ENCODE peak calls at places on chromosomes 5 and 9, in six cellular contexts. J is IMR-90, O is H9, N is H1, U is trophoblast cell, X is mesenchymal stem cell. D is an unnamed sample.

GRCh38 chr5:92560698-92561361 is 1020.2 kb downstream of the NR2F1-AS1 start:
- DNase-seq in J (peak), O (no peak), N (peak), U (peak), X (peak), D (no peak)

GRCh38 chr9:127175319-127175715 is 52.9 kb upstream of the ANGPTL2 start:
- DNase-seq in J (no peak), O (no peak), N (no peak), U (no peak), X (no peak), D (no peak)

GRCh38 chr5:6338871-6339270 is 39.5 kb downstream of the MED10 start:
- DNase-seq in J (no peak), O (no peak), N (no peak), U (no peak), X (no peak), D (no peak)

GRCh38 chr5:27652505-27652904 is 614.1 kb upstream of the CDH9 start:
- DNase-seq in J (no peak), O (peak), N (peak), U (peak), X (no peak), D (no peak)

GRCh38 chr9:124257070-124257864 is 482 bp upstream of the NEK6 start:
- DNase-seq in J (no peak), O (no peak), N (no peak), U (no peak), X (peak), D (no peak)

GRCh38 chr5:94870496-94871214 is 252.2 kb downstream of the SLF1 start:
- DNase-seq in J (no peak), O (no peak), N (no peak), U (no peak), X (no peak), D (peak)

GRCh38 chr5:158390556-158390955 is 531.6 kb upstream of the CLINT1 start:
- DNase-seq in J (peak), O (no peak), N (no peak), U (no peak), X (peak), D (no peak)

GRCh38 chr9:36306481-36307306 is 48.4 kb upstream of the GNE start:
- DNase-seq in J (peak), O (no peak), N (no peak), U (no peak), X (no peak), D (no peak)

GRCh38 chr5:38695021-38695961 is 138.8 kb upstream of the LIFR start:
- DNase-seq in J (no peak), O (no peak), N (no peak), U (no peak), X (peak), D (peak)

GRCh38 chr5:109944461-109944860 is 254.7 kb downstream of the MAN2A1 start:
- DNase-seq in J (no peak), O (no peak), N (no peak), U (peak), X (no peak), D (no peak)

GRCh38 chr5:158715592-158715991 is 384.1 kb downstream of the EBF1 start:
- DNase-seq in J (no peak), O (no peak), N (no peak), U (no peak), X (no peak), D (no peak)

GRCh38 chr9:124869466-124869985 is 7.6 kb downstream of the ARPC5L start:
- DNase-seq in J (no peak), O (no peak), N (no peak), U (peak), X (peak), D (no peak)

GRCh38 chr5:150137168-150137957 is 18.3 kb downstream of the PDGFRB start:
- DNase-seq in J (peak), O (peak), N (no peak), U (no peak), X (peak), D (no peak)

GRCh38 chr5:102638316-102638715 is 116.8 kb upstream of the PAM start:
- DNase-seq in J (no peak), O (no peak), N (no peak), U (no peak), X (peak), D (no peak)

GRCh38 chr5:105238561-105238960 is 1676.0 kb upstream of the NUDT12 start:
- DNase-seq in J (no peak), O (no peak), N (no peak), U (no peak), X (no peak), D (no peak)

GRCh38 chr5:150665044-150665443 is 4.0 kb downstream of the MYOZ3 start:
- DNase-seq in J (peak), O (peak), N (no peak), U (peak), X (no peak), D (no peak)

GRCh38 chr9:37200572-37201005 is 80.2 kb downstream of the ZCCHC7 start:
- DNase-seq in J (peak), O (no peak), N (no peak), U (peak), X (peak), D (no peak)

GRCh38 chr5:56950626-56951130 is 1.2 kb downstream of the MIER3 start:
- DNase-seq in J (peak), O (peak), N (no peak), U (peak), X (peak), D (peak)

GRCh38 chr5:56951946-56952691 is at the start of gene MIER3:
- DNase-seq in J (peak), O (peak), N (peak), U (peak), X (peak), D (peak)

GRCh38 chr5:56947052-56947451 is 4.9 kb downstream of the MIER3 start:
- DNase-seq in J (no peak), O (no peak), N (no peak), U (no peak), X (no peak), D (no peak)

GRCh38 chr5:56951131-56951945 is 585 bp downstream of the MIER3 start:
- DNase-seq in J (no peak), O (peak), N (no peak), U (peak), X (peak), D (peak)
- H3K18ac ChIP-seq in J (no peak), O (peak), N (no peak), U (peak), X (peak), D (peak)

GRCh38 chr5:43024217-43024616 is 15.9 kb downstream of the ANXA2R start:
- DNase-seq in J (no peak), O (no peak), N (no peak), U (no peak), X (no peak), D (no peak)
- H2BK120ac ChIP-seq in J (no peak), O (no peak), N (no peak), U (no peak), X (no peak), D (no peak)

DNA sequence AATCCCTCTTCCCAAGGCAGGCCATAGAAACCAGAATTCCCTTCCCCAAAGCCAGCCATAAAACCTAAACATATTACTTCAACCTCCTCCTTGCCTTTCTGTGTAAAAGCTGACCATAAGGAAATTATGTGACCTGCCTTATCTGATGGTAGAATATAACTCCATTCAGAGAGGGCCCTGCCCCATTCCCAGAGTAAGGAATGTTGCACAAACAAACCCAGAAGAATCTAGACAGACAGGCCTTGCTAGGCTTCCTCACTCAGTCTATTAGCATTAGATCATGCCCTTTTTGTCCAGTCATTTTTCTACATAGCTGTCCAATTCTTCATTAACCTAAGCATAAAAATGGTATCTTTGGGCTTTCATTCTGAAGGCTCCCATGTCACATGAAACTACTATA is 17.8 kb upstream of the IFNB1 start:
- DNase-seq in J (no peak), O (no peak), N (no peak), U (peak), X (peak), D (no peak)
- H2AFZ ChIP-seq in J (no peak), O (no peak), N (no peak), U (no peak), X (no peak), D (no peak)

GRCh38 chr5:119750887-119751733 is 121.8 kb downstream of the FAM170A start:
- DNase-seq in J (no peak), O (no peak), N (no peak), U (no peak), X (no peak), D (no peak)

GRCh38 chr5:119751734-119752094 is 122.4 kb downstream of the FAM170A start:
- DNase-seq in J (no peak), O (no peak), N (no peak), U (no peak), X (no peak), D (no peak)

DNA sequence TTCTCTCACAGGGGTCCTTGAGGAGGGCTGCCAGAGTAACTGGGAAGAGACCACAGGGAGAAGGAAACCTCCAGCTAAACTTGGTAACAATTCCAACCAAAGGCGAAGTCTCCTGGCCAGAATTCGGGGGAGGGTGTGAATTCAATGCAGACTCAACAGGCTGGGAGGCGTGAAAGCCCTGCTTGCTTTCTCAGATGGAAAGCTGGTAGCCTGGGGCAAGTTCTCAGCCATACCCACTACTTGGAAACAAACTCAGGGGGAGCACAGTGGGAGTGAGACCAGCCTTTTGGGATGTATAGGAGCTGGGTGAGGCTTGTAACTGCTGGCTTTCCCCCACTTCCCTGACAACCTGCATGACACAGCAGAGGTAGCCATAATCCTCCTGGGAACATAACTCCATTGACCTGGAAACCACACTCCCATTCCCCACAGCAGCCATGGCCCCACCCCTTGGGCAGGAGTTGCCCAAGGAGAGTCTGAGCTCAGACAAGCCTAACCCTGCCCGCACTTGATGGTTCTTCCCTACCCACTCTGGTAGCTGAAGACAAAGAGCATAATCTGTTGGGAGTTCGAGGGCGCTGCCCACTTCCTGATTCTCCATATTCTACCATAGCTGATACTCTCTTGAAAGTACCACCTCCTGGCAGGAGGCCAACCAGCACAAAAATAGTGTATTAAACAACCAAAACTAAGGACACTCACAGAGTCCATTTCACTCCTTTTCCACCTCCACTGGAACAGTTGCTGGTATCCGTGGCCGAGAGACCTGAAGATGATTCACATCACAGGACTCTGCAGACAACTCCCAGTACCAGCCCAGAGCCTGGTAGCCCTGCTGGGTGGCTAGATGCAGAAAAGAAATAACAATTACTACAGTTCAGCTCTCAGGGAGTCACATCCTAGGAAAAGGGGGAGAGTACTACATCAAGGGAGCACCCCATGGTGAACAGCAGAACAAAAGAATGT is 123.8 kb downstream of the FAM170A start:
- DNase-seq in J (no peak), O (no peak), N (no peak), U (no peak), X (no peak), D (no peak)
- H3K18ac ChIP-seq in J (no peak), O (no peak), N (no peak), U (no peak), X (no peak), D (no peak)

DNA sequence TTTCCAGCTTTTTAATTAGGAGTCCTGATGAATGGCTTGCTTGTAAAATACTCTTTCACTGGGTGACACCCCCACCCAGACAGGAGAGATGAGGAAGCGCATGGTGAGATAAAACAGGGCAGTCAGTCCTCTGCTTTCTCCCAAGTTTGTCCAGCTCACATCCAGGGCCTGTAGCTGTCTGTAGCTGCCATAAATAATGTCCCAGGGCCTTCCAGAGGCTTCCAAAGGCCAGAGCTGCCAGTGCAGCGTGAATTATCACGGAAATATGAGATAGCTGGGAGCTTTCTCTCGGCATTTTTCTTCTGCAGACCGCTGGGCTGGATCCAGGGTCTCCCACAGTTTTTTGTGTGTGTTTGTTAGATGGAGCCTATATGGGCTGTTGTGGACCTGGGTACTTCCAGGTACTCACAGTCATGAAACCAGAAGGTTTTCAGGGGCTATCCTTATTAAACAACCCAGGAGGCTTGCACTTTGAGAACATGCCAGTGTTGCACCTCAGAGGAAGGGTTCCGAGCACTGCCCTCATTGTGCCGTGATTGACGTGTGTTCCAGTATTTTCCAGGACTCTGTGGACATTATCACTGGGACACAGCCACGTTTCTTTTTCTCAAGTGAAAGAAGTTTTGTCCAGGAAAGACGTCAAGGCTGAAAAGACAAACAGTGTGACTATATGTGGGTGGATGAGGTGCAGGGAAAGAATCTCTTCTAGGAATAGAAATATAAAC is 117.5 kb downstream of the FGF1 start:
- DNase-seq in J (peak), O (no peak), N (no peak), U (no peak), X (peak), D (no peak)
- H2BK120ac ChIP-seq in J (peak), O (no peak), N (no peak), U (no peak), X (peak), D (no peak)

DNA sequence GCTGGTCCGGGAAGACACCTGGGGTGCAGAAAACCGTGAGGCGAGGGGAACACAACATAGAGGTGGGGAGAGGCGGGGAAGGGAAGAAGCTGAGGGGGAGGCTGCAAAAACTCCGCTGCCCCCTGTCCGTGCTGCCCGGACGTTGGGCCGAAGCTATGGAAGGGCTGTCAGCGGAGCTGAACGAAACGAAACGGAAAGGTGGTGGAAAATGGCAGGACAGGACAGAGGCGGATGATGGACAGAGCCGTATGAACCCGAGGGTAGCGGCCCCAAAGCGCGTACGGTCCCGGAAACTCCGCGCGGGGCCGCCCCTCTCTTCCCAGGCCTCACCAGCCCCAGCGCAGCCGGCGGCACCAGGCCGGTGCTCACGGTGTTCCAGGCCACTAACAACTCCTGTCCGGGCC is 272 bp downstream of the ANAPC2 start:
- DNase-seq in J (no peak), O (no peak), N (no peak), U (no peak), X (no peak), D (no peak)
- H2AFZ ChIP-seq in J (peak), O (no peak), N (no peak), U (peak), X (peak), D (peak)

GRCh38 chr5:179023528-179024189 is at the start of gene ZNF879:
- DNase-seq in J (peak), O (peak), N (peak), U (peak), X (peak), D (peak)
- H3K18ac ChIP-seq in J (no peak), O (peak), N (peak), U (peak), X (peak), D (peak)

D was measured in neuronal stem cell.